ENCODE peak calls at places on chromosomes 5 and 9, in nine cellular contexts. E is GM12892, U is HCT116, H is gastrocnemius medialis, A is GM12891, B is endothelial cell of umbilical vein, J is heart left ventricle, X is stomach, D is HepG2. Y is an unnamed sample.
A peak's percentile ranks its signal among the peaks of the same experiment; 100 is the strongest.

GRCh38 chr9:4892501-4893194 is 92.4 kb upstream of the JAK2 start:
- DNase-seq in E (no peak), U (no peak), H (no peak), A (no peak), B (no peak), J (no peak), X (no peak), D (no peak), Y (no peak)

GRCh38 chr5:147748590-147748989 is 33.9 kb downstream of the JAKMIP2 start:
- DNase-seq in E (no peak), U (no peak), H (no peak), A (no peak), B (no peak), J (no peak), X (no peak), D (no peak), Y (no peak)

GRCh38 chr9:88742483-88742882 is 207.5 kb downstream of the NXNL2 start:
- DNase-seq in E (no peak), U (no peak), H (no peak), A (no peak), B (no peak), J (no peak), X (no peak), D (no peak), Y (no peak)

GRCh38 chr9:127940598-127940997 is 2.9 kb upstream of the DPM2 start:
- DNase-seq in E (no peak), U (no peak), H (no peak), A (no peak), B (no peak), J (no peak), X (no peak), D (no peak), Y (peak; percentile 85)

GRCh38 chr9:136081826-136082495 is 13.1 kb downstream of the NACC2 start:
- DNase-seq in E (no peak), U (no peak), H (no peak), A (no peak), B (no peak), J (peak; percentile 33), X (no peak), D (no peak), Y (no peak)

GRCh38 chr9:136181784-136182421 is 23.0 kb downstream of the LHX3 start:
- DNase-seq in E (no peak), U (no peak), H (no peak), A (no peak), B (no peak), J (no peak), X (no peak), D (no peak), Y (no peak)

GRCh38 chr5:96734871-96735325 is 72.7 kb downstream of the CAST start:
- DNase-seq in E (no peak), U (no peak), H (no peak), A (no peak), B (no peak), J (no peak), X (no peak), D (no peak), Y (peak; percentile 49)

GRCh38 chr9:125749287-125749935 is 2.2 kb downstream of the PBX3 start:
- DNase-seq in E (no peak), U (no peak), H (no peak), A (no peak), B (peak; percentile 20), J (no peak), X (no peak), D (no peak), Y (no peak)

GRCh38 chr5:52799358-52799982 is 11.8 kb downstream of the ITGA1 start:
- DNase-seq in E (no peak), U (no peak), H (no peak), A (no peak), B (peak; percentile 69), J (peak; percentile 61), X (peak; percentile 38), D (peak; percentile 72), Y (peak; percentile 64)

GRCh38 chr5:52800394-52801213 is 12.9 kb downstream of the ITGA1 start:
- DNase-seq in E (no peak), U (no peak), H (peak; percentile 55), A (no peak), B (peak; percentile 71), J (peak; percentile 81), X (peak; percentile 73), D (peak; percentile 69), Y (peak; percentile 79)

GRCh38 chr5:52798952-52799351 is 11.2 kb downstream of the ITGA1 start:
- DNase-seq in E (no peak), U (no peak), H (no peak), A (no peak), B (no peak), J (no peak), X (no peak), D (no peak), Y (no peak)

GRCh38 chr5:52801329-52801728 is 13.6 kb downstream of the ITGA1 start:
- DNase-seq in E (no peak), U (no peak), H (no peak), A (no peak), B (peak; percentile 48), J (no peak), X (no peak), D (no peak), Y (peak; percentile 36)

DNA sequence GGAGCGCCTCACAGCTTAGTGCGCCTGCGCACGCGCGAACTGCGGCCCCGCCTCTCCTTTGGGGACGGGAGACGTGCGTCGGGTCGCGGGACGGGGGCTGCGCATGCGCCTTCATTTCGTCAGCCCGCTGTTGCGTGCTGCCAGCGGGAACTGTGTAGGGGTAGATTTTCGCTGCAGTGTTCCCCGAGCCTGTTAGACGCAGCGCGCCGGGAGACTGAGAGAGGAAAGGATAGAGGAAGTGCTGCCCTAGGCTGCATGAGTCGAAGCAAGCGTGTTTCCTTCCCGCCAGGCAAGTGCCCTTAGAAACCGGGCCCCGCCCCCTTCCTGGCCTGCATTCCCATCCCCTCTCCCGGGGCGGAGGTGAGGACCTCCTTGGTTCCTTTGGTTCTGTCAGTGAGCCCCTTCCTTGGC is 12.3 kb downstream of the ITGA1 start:
- DNase-seq in E (peak; percentile 66), U (peak; percentile 83), H (peak; percentile 89), A (peak; percentile 65), B (peak; percentile 96), J (peak; percentile 99), X (peak; percentile 96), D (peak; percentile 86), Y (peak; percentile 96)
- TF ChIP-seq POLR2A in E (peak; percentile 74), U (peak; percentile 45), H (peak; percentile 84), A (peak; percentile 75), B (peak; percentile 69), J (peak; percentile 66), X (peak; percentile 39), D (peak; percentile 85), Y (peak; percentile 79)

GRCh38 chr5:177455661-177456590 is 9.3 kb downstream of the PRR7 start:
- DNase-seq in E (peak; percentile 95), U (peak; percentile 84), H (peak; percentile 79), A (peak; percentile 96), B (peak; percentile 84), J (peak; percentile 95), X (peak; percentile 96), D (peak; percentile 77), Y (peak; percentile 90)

GRCh38 chr5:177455036-177455660 is 8.5 kb downstream of the PRR7 start:
- DNase-seq in E (peak; percentile 90), U (peak; percentile 76), H (peak; percentile 54), A (peak; percentile 87), B (peak; percentile 75), J (peak; percentile 90), X (peak; percentile 90), D (peak; percentile 79), Y (peak; percentile 83)

GRCh38 chr5:177452688-177453638 is 6.3 kb downstream of the PRR7 start:
- DNase-seq in E (no peak), U (no peak), H (no peak), A (no peak), B (peak; percentile 73), J (no peak), X (no peak), D (no peak), Y (no peak)

GRCh38 chr5:177453852-177454396 is 7.3 kb downstream of the PRR7 start:
- DNase-seq in E (no peak), U (no peak), H (no peak), A (no peak), B (no peak), J (no peak), X (no peak), D (no peak), Y (no peak)

DNA sequence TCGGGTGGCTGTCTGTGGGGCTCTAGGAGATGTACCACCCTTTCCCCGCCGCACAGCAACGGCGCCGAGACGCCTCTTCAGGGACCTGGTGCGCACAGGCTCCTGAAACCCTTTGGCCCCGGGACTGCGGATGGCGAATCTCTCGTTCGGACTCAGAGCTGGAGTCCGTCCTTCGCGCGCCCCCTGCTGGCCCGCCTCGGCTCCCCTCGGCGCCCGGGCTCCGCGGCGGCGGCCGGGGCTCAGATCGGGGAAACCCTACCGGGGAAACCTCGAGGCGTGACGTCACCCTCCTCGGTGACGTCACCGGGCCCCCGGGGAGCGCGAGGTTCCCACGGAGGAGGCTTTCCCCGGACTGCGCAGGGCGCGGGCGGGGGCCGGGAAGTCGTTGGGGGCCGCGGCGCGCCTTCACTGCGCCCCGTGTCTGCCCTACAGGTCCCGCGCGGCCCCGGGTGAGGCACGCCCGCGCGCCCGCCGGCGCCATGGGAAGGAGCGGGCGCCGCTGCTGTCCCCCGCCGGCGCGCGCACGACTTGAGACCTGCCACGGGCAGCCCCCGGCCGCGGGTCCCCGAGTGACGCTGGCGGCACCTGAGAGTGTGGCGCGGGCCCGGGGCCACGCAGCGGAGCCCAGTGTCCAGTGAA is 7.9 kb downstream of the PRR7 start:
- DNase-seq in E (peak; percentile 100), U (peak; percentile 62), H (peak; percentile 68), A (peak; percentile 99), B (peak; percentile 92), J (peak; percentile 95), X (peak; percentile 96), D (peak; percentile 79), Y (peak; percentile 90)
- TF ChIP-seq POLR2A in E (no peak), U (no peak), H (peak; percentile 5), A (no peak), B (peak; percentile 59), J (peak; percentile 31), X (no peak), D (no peak), Y (no peak)

DNA sequence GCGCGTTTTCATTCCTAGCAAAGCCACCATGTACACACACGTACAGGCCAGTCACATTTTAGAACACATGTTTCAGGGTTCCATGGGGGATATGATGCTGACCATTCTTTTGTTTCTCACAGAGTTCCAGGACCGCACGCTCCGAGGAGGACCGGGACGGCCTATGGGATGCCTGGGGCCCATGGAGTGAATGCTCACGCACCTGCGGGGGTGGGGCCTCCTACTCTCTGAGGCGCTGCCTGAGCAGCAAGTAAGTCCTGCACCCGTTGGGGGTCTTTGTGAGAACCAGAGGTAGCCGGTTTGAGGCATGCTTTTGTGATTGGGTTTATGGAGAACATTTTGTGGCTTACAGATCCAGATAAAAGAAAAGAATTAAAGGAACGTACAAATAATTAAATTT is 30.8 kb downstream of the ADAMTSL1 start:
- DNase-seq in E (no peak), U (no peak), H (no peak), A (no peak), B (no peak), J (no peak), X (no peak), D (no peak), Y (no peak)
- TF ChIP-seq POLR2A in E (no peak), U (no peak), H (no peak), A (no peak), B (no peak), J (no peak), X (no peak), D (no peak), Y (no peak)

DNA sequence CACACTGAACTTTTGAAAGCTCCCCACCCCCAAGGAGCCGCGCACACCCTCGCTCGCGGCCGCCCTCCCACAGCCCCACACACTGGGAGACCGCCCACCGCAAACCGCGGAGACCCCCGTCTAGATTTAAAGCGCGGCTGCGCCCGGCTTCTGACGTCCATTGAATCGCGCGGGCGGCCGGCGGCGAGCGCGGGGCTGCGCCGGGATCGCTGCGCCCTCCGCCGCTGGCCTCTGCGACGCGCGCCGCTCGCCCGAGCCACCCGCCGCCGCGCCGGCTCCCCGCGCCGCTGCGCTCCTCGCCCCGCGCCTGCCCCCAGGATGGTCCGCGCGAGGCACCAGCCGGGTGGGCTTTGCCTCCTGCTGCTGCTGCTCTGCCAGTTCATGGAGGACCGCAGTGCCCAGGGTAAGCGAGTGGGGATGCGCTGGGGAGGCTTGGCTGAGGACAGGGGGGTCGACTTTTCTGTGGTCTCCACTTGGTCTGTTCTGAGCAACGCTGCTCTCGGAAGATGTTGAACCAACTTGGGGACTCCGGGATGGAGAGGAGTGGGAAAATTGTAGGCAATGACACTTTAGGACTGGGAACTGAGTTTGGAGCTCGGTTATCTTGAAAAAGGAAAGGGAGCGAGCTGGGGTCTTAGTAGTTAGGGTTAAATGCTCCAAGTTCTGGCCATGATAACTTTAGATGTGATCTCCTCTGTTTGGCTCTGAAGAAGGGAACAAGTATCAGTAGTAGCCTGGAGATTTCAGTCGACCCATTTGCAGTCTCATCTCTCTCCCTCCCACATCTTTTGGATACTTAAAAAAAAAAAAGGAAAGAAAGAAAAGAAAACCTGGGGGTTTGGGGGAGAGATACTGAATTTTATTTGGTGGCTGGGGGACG is at the start of gene FST:
- DNase-seq in E (no peak), U (no peak), H (no peak), A (no peak), B (peak; percentile 41), J (peak; percentile 57), X (peak; percentile 25), D (no peak), Y (peak; percentile 44)
- TF ChIP-seq POLR2A in E (no peak), U (no peak), H (no peak), A (no peak), B (no peak), J (no peak), X (no peak), D (no peak), Y (no peak)

Y was measured in erythroblast.